ENCODE peak calls at places on chromosomes 2 and 18, in nine cellular contexts. Q is iPS DF 6.9; I is T-helper 9 cell; T is amniotic epithelial cell; O is stimulated activated CD4-positive, alpha-beta T cell treated with anti-CD3 and anti-CD28 coated beads, Interleukin-15, amount 100 ng/mL, for 24 hours; A is fibroblast of the conjunctiva; Z is mucosa of descending colon; G is substantia nigra; N is non-pigmented ciliary epithelial cell. J is an unnamed sample.

GRCh38 chr2:239322414-239323086 is 78.3 kb downstream of the HDAC4 start:
- DNase-seq in N (no peak), A (peak), Q (no peak), G (no peak), I (no peak), O (peak), T (no peak), Z (peak), J (peak)

GRCh38 chr2:71544919-71545571 is 91.7 kb downstream of the DYSF start:
- DNase-seq in G (no peak), O (no peak), Z (peak), Q (no peak), N (no peak), I (no peak), A (no peak), T (no peak), J (no peak)

GRCh38 chr2:160266078-160266551 is 66.0 kb upstream of the ITGB6 start:
- DNase-seq in G (no peak), Q (no peak), Z (no peak), N (no peak), O (no peak), A (no peak), I (no peak), T (no peak), J (no peak)

GRCh38 chr2:12363569-12363968 is 353.2 kb upstream of the TRIB2 start:
- DNase-seq in I (no peak), A (no peak), N (no peak), O (no peak), G (no peak), Q (no peak), T (no peak), Z (no peak), J (no peak)

GRCh38 chr18:54774423-54774822 is 53.9 kb upstream of the RAB27B start:
- DNase-seq in N (no peak), T (peak), I (no peak), A (no peak), Q (no peak), O (no peak), G (no peak), Z (no peak), J (no peak)

GRCh38 chr2:235514627-235515363 is 21.0 kb downstream of the AGAP1 start:
- DNase-seq in N (no peak), Z (peak), T (no peak), O (no peak), Q (no peak), G (no peak), I (no peak), A (no peak), J (no peak)

GRCh38 chr2:68946117-68946516 is 6.6 kb downstream of the GKN2 start:
- DNase-seq in G (no peak), A (no peak), Q (no peak), N (no peak), T (no peak), I (no peak), Z (no peak), O (no peak), J (no peak)

GRCh38 chr2:180124273-180124881 is 117.3 kb upstream of the CWC22 start:
- DNase-seq in N (peak), T (peak), G (no peak), Z (peak), I (no peak), Q (no peak), A (peak), O (no peak), J (peak)

GRCh38 chr2:95381212-95382127 is 21.0 kb upstream of the FAHD2A start:
- DNase-seq in A (no peak), O (no peak), T (no peak), Z (no peak), N (no peak), G (no peak), Q (no peak), I (no peak), J (no peak)

GRCh38 chr2:31322376-31322775 is 88.4 kb downstream of the EHD3 start:
- DNase-seq in T (no peak), Q (no peak), I (no peak), O (no peak), N (no peak), G (no peak), Z (no peak), A (no peak), J (no peak)

GRCh38 chr2:65316072-65316471 is 88.4 kb downstream of the ACTR2 start:
- DNase-seq in I (no peak), O (no peak), N (no peak), Q (no peak), Z (peak), T (no peak), A (no peak), G (peak), J (no peak)

GRCh38 chr2:233457356-233457755 is 103.1 kb downstream of the DGKD start:
- DNase-seq in G (no peak), Q (no peak), I (no peak), T (no peak), N (no peak), O (no peak), A (no peak), Z (no peak), J (no peak)